ENCODE peak calls at places on chromosomes 2 and 18, in five cellular contexts. M, I, C, W and Q are unnamed samples.

GRCh38 chr2:83162421-83162820 is 1296.7 kb downstream of the SUCLG1 start:
- DNase-seq in M (no peak), C (no peak), W (no peak), I (no peak), Q (no peak)

GRCh38 chr2:207935121-207935990 is 90.0 kb downstream of the PLEKHM3 start:
- DNase-seq in C (no peak), I (no peak), M (no peak), W (peak; percentile 43), Q (no peak)

GRCh38 chr2:228224410-228224809 is 42.9 kb upstream of the SPHKAP start:
- DNase-seq in W (no peak), C (no peak), I (no peak), M (no peak), Q (no peak)

GRCh38 chr2:85789271-85789670 is 35.5 kb downstream of the ATOH8 start:
- DNase-seq in W (no peak), I (no peak), C (no peak), M (no peak), Q (no peak)

GRCh38 chr2:70942900-70943871 is 7.5 kb downstream of the ATP6V1B1 start:
- DNase-seq in C (no peak), W (no peak), M (no peak), I (peak; percentile 73), Q (no peak)

GRCh38 chr2:81901017-81901416 is 1596.5 kb upstream of the LRRTM1 start:
- DNase-seq in M (no peak), C (no peak), W (no peak), I (no peak), Q (no peak)

GRCh38 chr18:48889115-48889941 is 61.4 kb downstream of the SMAD7 start:
- DNase-seq in C (no peak), W (no peak), I (peak; percentile 57), M (no peak), Q (no peak)

GRCh38 chr2:9378433-9379371 is 44.6 kb downstream of the ITGB1BP1 start:
- DNase-seq in I (no peak), M (no peak), C (no peak), W (no peak), Q (no peak)

GRCh38 chr2:222844323-222844722 is 16.5 kb upstream of the ACSL3 start:
- DNase-seq in I (no peak), M (no peak), W (no peak), C (no peak), Q (no peak)

GRCh38 chr18:68796936-68797690 is 767 bp upstream of the CCDC102B start:
- DNase-seq in I (no peak), C (no peak), W (no peak), M (no peak), Q (no peak)

GRCh38 chr18:28854964-28855363 is 678.0 kb upstream of the CDH2 start:
- DNase-seq in W (no peak), M (no peak), C (no peak), I (no peak), Q (no peak)

GRCh38 chr2:48278590-48278989 is 251.4 kb upstream of the STON1 start:
- DNase-seq in I (no peak), M (no peak), C (no peak), W (no peak), Q (no peak)

DNA sequence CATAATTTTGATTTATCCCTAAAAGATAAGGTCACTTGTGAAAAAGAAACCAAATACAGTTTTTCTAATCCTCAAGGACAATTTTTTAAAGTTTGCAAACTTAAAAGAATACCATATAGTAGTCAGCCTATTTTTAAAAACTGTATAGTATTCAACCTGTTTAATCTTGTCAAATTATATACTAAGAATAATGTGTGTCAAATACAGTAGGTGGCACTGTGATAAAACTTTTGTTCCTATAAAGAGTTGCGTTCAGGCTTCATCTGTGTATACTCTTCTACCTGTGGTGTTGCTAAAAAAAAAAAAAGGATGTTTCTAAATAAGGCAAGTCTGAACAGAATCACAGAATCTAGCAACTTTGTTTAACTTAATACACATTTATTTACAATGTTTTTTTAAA is 68.6 kb downstream of the CCDC138 start:
- DNase-seq in M (no peak), I (no peak), C (no peak), W (peak; percentile 23), Q (no peak)
- TF ChIP-seq FOXM1 in M (no peak), I (no peak), C (no peak), W (no peak), Q (no peak)

GRCh38 chr2:144629937-144630336 is 110.0 kb upstream of the ZEB2 start:
- DNase-seq in M (no peak), C (no peak), I (no peak), W (no peak), Q (no peak)

GRCh38 chr2:144628566-144628965 is 108.6 kb upstream of the ZEB2 start:
- DNase-seq in C (no peak), I (no peak), M (no peak), W (no peak), Q (no peak)

GRCh38 chr2:144625216-144626010 is 105.5 kb upstream of the ZEB2 start:
- DNase-seq in I (no peak), W (no peak), M (no peak), C (no peak), Q (no peak)

DNA sequence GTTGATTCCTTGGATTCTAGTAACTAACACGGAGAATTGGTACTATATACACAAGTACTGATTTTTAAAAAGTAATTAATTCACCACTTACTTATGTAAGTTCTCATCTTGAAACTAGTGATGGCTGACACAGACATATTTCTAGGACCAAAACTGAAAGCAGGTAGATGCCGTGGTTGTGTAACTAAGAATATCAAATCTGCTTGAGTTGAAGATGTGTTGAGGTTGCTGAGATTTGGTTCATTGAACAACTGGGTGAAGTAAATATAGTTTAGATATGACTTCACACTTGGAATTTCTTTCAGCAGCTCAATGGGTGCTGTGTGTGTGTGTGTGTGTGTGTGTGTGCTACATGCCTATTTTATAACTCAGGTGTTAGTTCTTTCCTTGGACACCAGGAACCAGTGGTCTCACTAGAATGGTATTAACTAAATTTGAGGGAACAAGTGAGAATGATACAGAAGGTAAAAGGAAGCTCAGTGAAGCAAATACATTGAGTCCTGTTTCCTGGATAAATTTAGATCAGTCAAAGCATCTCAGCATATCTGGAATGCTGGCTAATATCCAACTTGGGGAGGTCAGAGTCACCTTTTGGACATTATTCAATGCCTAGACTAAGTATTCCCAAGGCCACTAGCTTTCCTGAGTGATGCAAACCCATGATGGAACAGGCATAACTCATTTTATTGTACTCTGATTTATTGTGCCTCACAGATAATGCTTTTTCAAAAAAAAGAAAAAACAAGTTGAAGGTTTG is 110.7 kb upstream of the ZEB2 start:
- DNase-seq in M (no peak), I (no peak), C (no peak), W (no peak), Q (no peak)
- TF ChIP-seq FOXM1 in M (no peak), I (no peak), C (no peak), W (no peak), Q (no peak)

DNA sequence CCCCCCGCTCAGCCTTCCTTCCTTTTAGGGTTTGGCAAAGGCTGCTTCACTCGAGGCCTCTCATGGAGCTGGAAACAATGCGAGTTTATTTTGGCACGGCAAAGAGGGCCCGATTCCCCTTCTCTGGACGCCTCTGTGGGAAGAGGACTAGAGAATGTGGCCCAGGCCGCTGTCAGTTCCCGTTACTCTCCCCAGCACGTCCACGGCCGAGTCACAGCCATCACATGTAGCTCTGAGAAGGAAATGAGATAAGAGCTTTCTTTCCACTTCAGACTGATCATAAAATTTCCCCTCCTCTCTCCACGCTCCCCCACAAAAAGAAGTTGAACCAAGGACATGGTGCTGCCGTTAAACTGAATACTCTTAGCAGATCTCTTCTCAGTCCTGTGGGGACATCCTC is 101.4 kb downstream of the MCFD2 start:
- DNase-seq in C (no peak), I (peak; percentile 5), M (no peak), W (no peak), Q (no peak)
- TF ChIP-seq FOXM1 in C (no peak), I (no peak), M (no peak), W (no peak), Q (no peak)

GRCh38 chr18:75228967-75229366 is 18.4 kb downstream of the TSHZ1 start:
- DNase-seq in M (no peak), I (no peak), C (no peak), W (no peak), Q (no peak)
- TF ChIP-seq FOXM1 in M (no peak), I (no peak), C (no peak), W (no peak), Q (no peak)

GRCh38 chr18:30248061-30248460 is 794.5 kb downstream of the DSC3 start:
- DNase-seq in M (no peak), C (no peak), I (no peak), W (no peak), Q (no peak)

DNA sequence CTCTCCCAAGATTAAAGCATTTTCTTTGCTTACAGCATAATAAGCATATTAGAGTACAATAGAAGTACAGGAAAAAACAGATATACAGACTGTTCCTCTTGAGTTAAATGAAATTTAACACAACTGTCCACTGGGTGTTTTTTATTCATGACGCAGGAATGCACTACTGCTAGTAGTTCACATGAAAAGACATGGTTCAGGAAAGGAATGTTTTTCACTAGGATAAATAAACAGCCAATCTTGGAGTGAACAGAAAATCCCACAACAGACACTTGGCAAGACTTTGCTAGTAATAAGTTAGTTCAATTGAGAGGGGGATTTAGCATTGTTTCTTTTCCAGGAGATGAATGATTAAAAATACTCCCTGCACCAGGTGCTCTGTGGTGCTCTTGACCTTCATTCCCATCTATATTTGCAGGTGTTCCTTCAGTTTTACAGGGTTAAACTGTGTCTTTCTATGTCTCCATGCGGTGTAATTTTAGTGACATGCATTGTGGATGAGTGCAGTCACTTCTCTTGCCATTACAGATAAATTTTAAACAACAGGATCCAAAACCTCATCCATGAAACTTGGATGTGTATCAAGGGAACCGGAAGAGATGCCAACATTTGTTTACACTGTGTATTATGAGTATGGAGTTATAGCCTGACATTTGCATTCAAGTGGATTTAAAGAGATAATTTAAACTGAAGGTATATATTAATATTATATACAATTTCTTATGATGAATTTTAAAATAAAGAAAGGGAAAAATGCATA is 796.6 kb downstream of the DSC3 start:
- DNase-seq in W (no peak), M (no peak), C (no peak), I (no peak), Q (no peak)
- TF ChIP-seq FOXM1 in W (no peak), M (no peak), C (no peak), I (no peak), Q (no peak)

DNA sequence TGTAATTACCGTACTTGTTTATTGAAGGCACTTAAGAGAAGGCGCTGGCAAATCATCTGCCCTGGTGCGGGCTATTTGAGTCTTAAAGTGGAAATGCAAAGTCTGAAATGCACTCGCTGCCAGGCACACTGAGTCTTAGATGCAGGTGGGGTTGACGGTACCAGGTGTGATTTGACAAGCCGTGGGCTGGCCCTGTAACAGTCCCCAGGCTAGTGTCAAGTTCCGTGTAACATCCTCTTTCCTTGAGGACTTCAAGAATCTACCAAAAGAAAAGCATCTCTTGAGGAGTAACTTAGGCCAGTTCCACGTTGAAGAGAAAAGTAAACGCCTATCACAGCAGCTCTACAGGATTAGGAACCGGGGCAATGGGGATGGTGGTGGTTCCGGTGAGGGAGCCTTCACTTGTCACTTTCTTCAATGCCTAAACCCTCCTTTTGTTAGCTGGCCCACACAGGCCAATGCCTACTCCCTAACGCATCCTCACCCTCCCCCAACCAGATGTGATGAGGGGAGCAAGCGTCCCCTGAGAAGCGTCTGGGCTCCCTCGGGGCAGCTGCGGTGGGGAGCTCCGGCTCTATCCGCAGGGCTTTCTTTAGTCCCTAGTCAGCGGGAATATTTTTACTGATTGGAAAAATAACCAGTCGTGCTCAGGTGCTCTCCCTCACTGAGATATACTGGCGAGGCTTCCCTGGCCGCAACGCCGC is 1.5 kb upstream of the UGP2 start:
- DNase-seq in M (no peak), I (peak; percentile 64), W (no peak), C (no peak), Q (no peak)
- TF ChIP-seq FOXM1 in M (no peak), I (no peak), W (no peak), C (no peak), Q (no peak)